ENCODE peak calls at places on chromosomes 16 and 17, in four cellular contexts. One of them, this sample, is unnamed.

GRCh38 chr17:74217036-74217725 is 3.8 kb downstream of the TTYH2 start:
- DNase-seq in hepatic stellate cell: no peak
- DNase-seq in HFFc6: no peak
- DNase-seq in non-pigmented ciliary epithelial cell: no peak
- DNase-seq in this sample: no peak

GRCh38 chr16:87133112-87133850 is 183.9 kb downstream of the C16orf95 start:
- DNase-seq in hepatic stellate cell: no peak
- DNase-seq in HFFc6: no peak
- DNase-seq in non-pigmented ciliary epithelial cell: no peak
- DNase-seq in this sample: no peak

GRCh38 chr17:42675984-42676423 is 790 bp downstream of the PLEKHH3 start:
- DNase-seq in HFFc6: peak
- DNase-seq in hepatic stellate cell: peak
- DNase-seq in non-pigmented ciliary epithelial cell: no peak
- DNase-seq in this sample: peak

GRCh38 chr17:77845541-77846225 is 112.8 kb upstream of the TNRC6C start:
- DNase-seq in HFFc6: no peak
- DNase-seq in hepatic stellate cell: no peak
- DNase-seq in non-pigmented ciliary epithelial cell: no peak
- DNase-seq in this sample: no peak

GRCh38 chr16:55328611-55329569 is 4.9 kb downstream of the IRX6 start:
- DNase-seq in hepatic stellate cell: no peak
- DNase-seq in HFFc6: no peak
- DNase-seq in non-pigmented ciliary epithelial cell: no peak
- DNase-seq in this sample: no peak

GRCh38 chr16:987846-988245 is 6.3 kb downstream of the SOX8 start:
- DNase-seq in hepatic stellate cell: no peak
- DNase-seq in HFFc6: no peak
- DNase-seq in non-pigmented ciliary epithelial cell: no peak
- DNase-seq in this sample: no peak

GRCh38 chr16:87426423-87427215 is 34.5 kb downstream of the MAP1LC3B start:
- DNase-seq in non-pigmented ciliary epithelial cell: no peak
- DNase-seq in hepatic stellate cell: no peak
- DNase-seq in HFFc6: no peak
- DNase-seq in this sample: no peak

GRCh38 chr16:10931133-10931532 is 11.1 kb downstream of the DEXI start:
- DNase-seq in HFFc6: no peak
- DNase-seq in hepatic stellate cell: no peak
- DNase-seq in non-pigmented ciliary epithelial cell: no peak
- DNase-seq in this sample: no peak

GRCh38 chr16:89367538-89368059 is 122.8 kb downstream of the ANKRD11 start:
- DNase-seq in hepatic stellate cell: no peak
- DNase-seq in non-pigmented ciliary epithelial cell: no peak
- DNase-seq in HFFc6: no peak
- DNase-seq in this sample: no peak

GRCh38 chr16:72793017-72793416 is 254.9 kb downstream of the ZFHX3 start:
- DNase-seq in hepatic stellate cell: no peak
- DNase-seq in non-pigmented ciliary epithelial cell: no peak
- DNase-seq in HFFc6: no peak
- DNase-seq in this sample: no peak

GRCh38 chr17:41060052-41060604 is at the start of gene KRTAP2-3:
- DNase-seq in hepatic stellate cell: peak
- DNase-seq in non-pigmented ciliary epithelial cell: peak
- DNase-seq in HFFc6: peak
- DNase-seq in this sample: no peak

GRCh38 chr17:39306028-39306427 is 80.3 kb upstream of the STAC2 start:
- DNase-seq in non-pigmented ciliary epithelial cell: no peak
- DNase-seq in HFFc6: no peak
- DNase-seq in hepatic stellate cell: no peak
- DNase-seq in this sample: no peak

GRCh38 chr17:77601054-77601979 is 357.2 kb upstream of the TNRC6C start:
- DNase-seq in non-pigmented ciliary epithelial cell: no peak
- DNase-seq in HFFc6: no peak
- DNase-seq in hepatic stellate cell: peak
- DNase-seq in this sample: no peak

GRCh38 chr16:1548727-1549126 is 15.3 kb downstream of the TMEM204 start:
- DNase-seq in HFFc6: no peak
- DNase-seq in hepatic stellate cell: no peak
- DNase-seq in non-pigmented ciliary epithelial cell: no peak
- DNase-seq in this sample: no peak

GRCh38 chr17:72977768-72978417 is 114.6 kb downstream of the SLC39A11 start:
- DNase-seq in hepatic stellate cell: no peak
- DNase-seq in HFFc6: no peak
- DNase-seq in non-pigmented ciliary epithelial cell: no peak
- DNase-seq in this sample: no peak

GRCh38 chr16:17395849-17396480 is 74.8 kb downstream of the XYLT1 start:
- DNase-seq in non-pigmented ciliary epithelial cell: no peak
- DNase-seq in HFFc6: no peak
- DNase-seq in hepatic stellate cell: no peak
- DNase-seq in this sample: no peak

GRCh38 chr16:79042886-79043285 is 557.7 kb downstream of the MAF start:
- DNase-seq in non-pigmented ciliary epithelial cell: no peak
- DNase-seq in HFFc6: no peak
- DNase-seq in hepatic stellate cell: no peak
- DNase-seq in this sample: no peak

GRCh38 chr16:55465077-55465896 is 13.7 kb upstream of the MMP2 start:
- DNase-seq in HFFc6: peak
- DNase-seq in non-pigmented ciliary epithelial cell: no peak
- DNase-seq in hepatic stellate cell: peak
- DNase-seq in this sample: peak

GRCh38 chr17:57984936-57985674 is 2.9 kb downstream of the VEZF1 start:
- DNase-seq in non-pigmented ciliary epithelial cell: no peak
- DNase-seq in HFFc6: peak
- DNase-seq in hepatic stellate cell: no peak
- DNase-seq in this sample: no peak

GRCh38 chr17:47276868-47277267 is 23.2 kb downstream of the ITGB3 start:
- DNase-seq in hepatic stellate cell: peak
- DNase-seq in non-pigmented ciliary epithelial cell: no peak
- DNase-seq in HFFc6: peak
- DNase-seq in this sample: no peak

GRCh38 chr17:8125196-8125946 is 1.5 kb upstream of the HES7 start:
- DNase-seq in HFFc6: peak
- DNase-seq in hepatic stellate cell: peak
- DNase-seq in non-pigmented ciliary epithelial cell: no peak
- DNase-seq in this sample: peak

GRCh38 chr17:3020381-3020780 is 43.0 kb downstream of the OR1D5 start:
- DNase-seq in HFFc6: no peak
- DNase-seq in non-pigmented ciliary epithelial cell: no peak
- DNase-seq in hepatic stellate cell: no peak
- DNase-seq in this sample: no peak

GRCh38 chr17:45790296-45790922 is 6.3 kb downstream of the CRHR1 start:
- DNase-seq in non-pigmented ciliary epithelial cell: no peak
- DNase-seq in hepatic stellate cell: no peak
- DNase-seq in HFFc6: no peak
- DNase-seq in this sample: no peak

GRCh38 chr16:26569793-26570192 is 496.9 kb upstream of the C16orf82 start:
- DNase-seq in non-pigmented ciliary epithelial cell: no peak
- DNase-seq in hepatic stellate cell: no peak
- DNase-seq in HFFc6: no peak
- DNase-seq in this sample: peak

GRCh38 chr17:17681744-17682292 is 560 bp downstream of the RAI1 start:
- DNase-seq in non-pigmented ciliary epithelial cell: no peak
- DNase-seq in hepatic stellate cell: no peak
- DNase-seq in HFFc6: no peak
- DNase-seq in this sample: no peak

This sample was measured in HuH-7.